ENCODE peak calls at places on chromosomes 11 and 22, in eight cellular contexts. N is C1 segment of cervical spinal cord; L is kidney epithelial cell; S is activated CD4-positive, alpha-beta T cell treated with anti-CD3 and anti-CD28 coated beads, Interleukin-2, amount 50 U/mL, for 24 hours; B is chondrocyte; K is stimulated activated CD4-positive, alpha-beta T cell treated with anti-CD3 and anti-CD28 coated beads, Interleukin-2, amount 100 ng/mL, for 48 hours; V is CD4-positive, alpha-beta memory T cell; X is Daoy. F is an unnamed sample.

GRCh38 chr11:40787243-40787642 is 672.2 kb downstream of the LRRC4C start:
- DNase-seq in N (no peak), L (no peak), S (no peak), B (no peak), K (no peak), V (no peak), X (no peak), F (no peak)

GRCh38 chr22:31350410-31350863 is 4.3 kb upstream of the PATZ1 start:
- DNase-seq in N (no peak), L (no peak), S (no peak), B (no peak), K (no peak), V (no peak), X (peak; percentile 28), F (no peak)

GRCh38 chr11:69477111-69477510 is 4.4 kb upstream of the LINC01488 start:
- DNase-seq in N (no peak), L (no peak), S (no peak), B (peak; percentile 46), K (no peak), V (no peak), X (no peak), F (no peak)

GRCh38 chr11:78406568-78407196 is 10.9 kb downstream of the GAB2 start:
- DNase-seq in N (no peak), L (peak; percentile 44), S (no peak), B (no peak), K (no peak), V (no peak), X (no peak), F (no peak)

GRCh38 chr11:94924074-94925031 is 49.0 kb downstream of the CWC15 start:
- DNase-seq in N (no peak), L (no peak), S (no peak), B (no peak), K (no peak), V (peak; percentile 32), X (no peak), F (no peak)

GRCh38 chr11:96222102-96222501 is 120.9 kb downstream of the MAML2 start:
- DNase-seq in N (no peak), L (no peak), S (no peak), B (no peak), K (no peak), V (no peak), X (no peak), F (no peak)

GRCh38 chr11:105937331-105937730 is 84.7 kb downstream of the MSANTD4 start:
- DNase-seq in N (no peak), L (peak; percentile 50), S (no peak), B (no peak), K (no peak), V (no peak), X (peak; percentile 8), F (no peak)

GRCh38 chr22:26553056-26553752 is 36.7 kb downstream of the TPST2 start:
- DNase-seq in N (no peak), L (peak; percentile 57), S (no peak), B (no peak), K (no peak), V (no peak), X (peak; percentile 70), F (peak; percentile 14)

GRCh38 chr11:119664063-119664572 is 64.9 kb downstream of the NECTIN1 start:
- DNase-seq in N (no peak), L (no peak), S (no peak), B (no peak), K (no peak), V (no peak), X (no peak), F (no peak)

GRCh38 chr11:119298726-119299125 is 18.2 kb downstream of the MCAM start:
- DNase-seq in N (no peak), L (no peak), S (no peak), B (no peak), K (no peak), V (no peak), X (no peak), F (no peak)

GRCh38 chr22:25448435-25449051 is 115.9 kb upstream of the GRK3 start:
- DNase-seq in N (no peak), L (no peak), S (no peak), B (no peak), K (no peak), V (no peak), X (peak; percentile 16), F (no peak)

GRCh38 chr11:3230636-3231549 is 1.3 kb downstream of the MRGPRE start:
- DNase-seq in N (no peak), L (no peak), S (no peak), B (no peak), K (no peak), V (no peak), X (no peak), F (no peak)

F was measured in amniotic stem cell.